ENCODE peak calls at places on chromosomes 13 and 19, in four cellular contexts. P, K, F and D are unnamed samples.

GRCh38 chr19:10115392-10116084 is 4.0 kb downstream of the P2RY11 start:
- DNase-seq in P (peak; percentile 14), F (no peak), K (no peak), D (no peak)

GRCh38 chr13:77919351-77920294 is 992 bp upstream of the EDNRB start:
- DNase-seq in K (peak; percentile 5), P (no peak), F (peak; percentile 36), D (no peak)

GRCh38 chr13:30173301-30173605 is 134.1 kb downstream of the KATNAL1 start:
- DNase-seq in K (no peak), F (no peak), P (no peak), D (no peak)

GRCh38 chr19:47417746-47418594 is 1.4 kb downstream of the MEIS3 start:
- DNase-seq in P (no peak), K (no peak), F (no peak), D (no peak)

GRCh38 chr13:48214519-48215121 is 18.4 kb upstream of the ITM2B start:
- DNase-seq in P (no peak), F (no peak), K (no peak), D (no peak)

GRCh38 chr13:40158218-40158617 is 502.8 kb downstream of the COG6 start:
- DNase-seq in K (no peak), F (no peak), P (no peak), D (no peak)

GRCh38 chr13:45396548-45397095 is 21.6 kb downstream of the SLC25A30 start:
- DNase-seq in P (no peak), K (no peak), F (no peak), D (no peak)

GRCh38 chr13:110337287-110337686 is 30.2 kb downstream of the COL4A2 start:
- DNase-seq in P (no peak), K (no peak), F (no peak), D (no peak)

GRCh38 chr19:35459414-35460082 is 11.5 kb downstream of the FFAR2 start:
- DNase-seq in P (no peak), K (no peak), F (no peak), D (peak; percentile 67)

GRCh38 chr13:20412761-20413355 is 112.8 kb downstream of the CRYL1 start:
- DNase-seq in F (peak; percentile 71), P (no peak), K (no peak), D (no peak)

GRCh38 chr19:44003461-44004134 is 841 bp downstream of the ZNF230 start:
- DNase-seq in P (peak; percentile 18), K (peak; percentile 37), F (no peak), D (peak; percentile 8)

GRCh38 chr19:6773323-6773931 is 919 bp downstream of the VAV1 start:
- DNase-seq in P (no peak), K (no peak), F (no peak), D (no peak)

GRCh38 chr19:40511487-40511886 is 44.7 kb downstream of the SPTBN4 start:
- DNase-seq in K (no peak), F (no peak), P (no peak), D (no peak)

GRCh38 chr13:98406475-98406874 is 170.4 kb downstream of the STK24 start:
- DNase-seq in F (no peak), P (no peak), K (no peak), D (no peak)
- TF ChIP-seq PHF8 in F (no peak), P (no peak), K (no peak), D (no peak)

GRCh38 chr19:7832781-7833180 is 2.8 kb downstream of the EVI5L start:
- DNase-seq in F (no peak), K (no peak), P (no peak), D (no peak)
- TF ChIP-seq PHF8 in F (no peak), K (no peak), P (no peak), D (no peak)

GRCh38 chr13:34308725-34309124 is 490.8 kb downstream of the RFC3 start:
- DNase-seq in K (no peak), P (no peak), F (no peak), D (no peak)
- TF ChIP-seq PHF8 in K (no peak), P (no peak), F (no peak), D (no peak)

GRCh38 chr19:33511346-33511745 is 10.2 kb downstream of the PEPD start:
- DNase-seq in K (no peak), F (no peak), P (no peak), D (no peak)
- TF ChIP-seq PHF8 in K (no peak), F (no peak), P (no peak), D (no peak)

DNA sequence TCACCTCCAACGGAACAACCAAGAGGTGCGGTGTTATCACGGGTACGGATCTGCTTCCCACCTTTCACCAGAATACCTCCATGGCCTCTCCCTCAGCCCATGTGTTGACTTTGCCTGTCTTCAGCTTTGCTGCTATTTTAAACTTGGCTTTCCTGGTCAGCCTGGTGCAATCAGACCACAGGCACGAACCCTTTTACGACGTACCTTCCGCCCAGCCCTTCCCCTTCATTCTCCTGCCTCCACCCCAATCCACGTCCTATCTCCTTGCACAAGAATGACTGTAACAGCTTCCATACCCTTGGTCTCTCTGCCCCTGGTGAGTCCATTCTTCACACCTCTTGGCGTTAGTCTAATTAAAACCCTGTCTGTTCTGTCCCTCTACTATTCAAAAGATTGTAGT is 431.7 kb downstream of the EFNB2 start:
- DNase-seq in F (no peak), K (peak; percentile 19), P (no peak), D (no peak)
- TF ChIP-seq PHF8 in F (no peak), K (no peak), P (no peak), D (no peak)